ENCODE peak calls at places on chromosomes 3 and 15, in seven cellular contexts. R, Z, X, N, Q, Y and G are unnamed samples.
A peak's percentile ranks its signal among the peaks of the same experiment; 100 is the strongest.

GRCh38 chr3:105495021-105495420 is 128.3 kb downstream of the ALCAM start:
- DNase-seq in R (no peak), Z (no peak), X (no peak), N (no peak), Q (no peak), Y (no peak), G (no peak)

GRCh38 chr15:100341662-100342560 is at the start of gene ADAMTS17:
- DNase-seq in R (peak; percentile 90), Z (peak; percentile 96), X (peak; percentile 91), N (peak; percentile 95), Q (peak; percentile 82), Y (no peak), G (peak; percentile 93)

GRCh38 chr3:71069797-71070196 is 513.7 kb downstream of the FOXP1 start:
- DNase-seq in R (peak; percentile 52), Z (peak; percentile 76), X (peak; percentile 53), N (peak; percentile 74), Q (no peak), Y (no peak), G (peak; percentile 65)

GRCh38 chr3:50610181-50610971 is 1.2 kb downstream of the CISH start:
- DNase-seq in R (no peak), Z (no peak), X (no peak), N (peak; percentile 60), Q (no peak), Y (no peak), G (no peak)

GRCh38 chr3:41118461-41119385 is 80.6 kb upstream of the CTNNB1 start:
- DNase-seq in R (no peak), Z (no peak), X (no peak), N (no peak), Q (no peak), Y (no peak), G (no peak)

GRCh38 chr3:112394008-112394616 is 61.2 kb downstream of the CD200 start:
- DNase-seq in R (no peak), Z (peak; percentile 6), X (no peak), N (no peak), Q (no peak), Y (no peak), G (no peak)

GRCh38 chr15:52481915-52482314 is 46.8 kb downstream of the MYO5A start:
- DNase-seq in R (peak; percentile 21), Z (no peak), X (peak; percentile 32), N (peak; percentile 15), Q (no peak), Y (no peak), G (peak; percentile 50)

GRCh38 chr15:84112025-84112424 is 123.5 kb upstream of the GOLGA6L4 start:
- DNase-seq in R (no peak), Z (no peak), X (no peak), N (no peak), Q (no peak), Y (no peak), G (no peak)

GRCh38 chr15:66092053-66092976 is 161.2 kb downstream of the MEGF11 start:
- DNase-seq in R (no peak), Z (no peak), X (no peak), N (no peak), Q (no peak), Y (no peak), G (no peak)

GRCh38 chr3:52454235-52454937 is 545 bp upstream of the TNNC1 start:
- DNase-seq in R (no peak), Z (no peak), X (no peak), N (peak; percentile 4), Q (no peak), Y (no peak), G (no peak)

GRCh38 chr15:52020253-52021085 is 1.4 kb downstream of the MAPK6 start:
- DNase-seq in R (no peak), Z (no peak), X (no peak), N (no peak), Q (no peak), Y (no peak), G (no peak)

GRCh38 chr3:19901918-19902317 is 32.1 kb downstream of the EFHB start:
- DNase-seq in R (no peak), Z (no peak), X (no peak), N (no peak), Q (no peak), Y (no peak), G (no peak)

GRCh38 chr3:13388816-13389215 is 31.3 kb downstream of the NUP210 start:
- DNase-seq in R (no peak), Z (no peak), X (no peak), N (no peak), Q (no peak), Y (no peak), G (no peak)

GRCh38 chr3:100635273-100635701 is 25.9 kb downstream of the ADGRG7 start:
- DNase-seq in R (no peak), Z (no peak), X (no peak), N (no peak), Q (no peak), Y (no peak), G (no peak)

GRCh38 chr3:194993896-194994295 is 277.1 kb downstream of the XXYLT1 start:
- DNase-seq in R (no peak), Z (no peak), X (no peak), N (no peak), Q (no peak), Y (no peak), G (no peak)

GRCh38 chr15:90708516-90708915 is 8.6 kb upstream of the BLM start:
- DNase-seq in R (no peak), Z (no peak), X (no peak), N (no peak), Q (no peak), Y (peak; percentile 14), G (no peak)

GRCh38 chr3:46561951-46562350 is 4.2 kb downstream of the LRRC2 start:
- DNase-seq in R (no peak), Z (no peak), X (no peak), N (no peak), Q (no peak), Y (no peak), G (no peak)

GRCh38 chr3:155737844-155738460 is 6.9 kb downstream of the PLCH1 start:
- DNase-seq in R (no peak), Z (no peak), X (no peak), N (no peak), Q (no peak), Y (no peak), G (no peak)

GRCh38 chr15:66822106-66822505 is 120.1 kb downstream of the SMAD6 start:
- DNase-seq in R (no peak), Z (no peak), X (no peak), N (no peak), Q (no peak), Y (no peak), G (no peak)

GRCh38 chr3:90062018-90062417 is 954.6 kb downstream of the EPHA3 start:
- DNase-seq in R (no peak), Z (no peak), X (no peak), N (no peak), Q (no peak), Y (no peak), G (no peak)

GRCh38 chr3:25423780-25424179 is 4.3 kb upstream of the RARB start:
- DNase-seq in R (no peak), Z (peak; percentile 29), X (no peak), N (no peak), Q (no peak), Y (no peak), G (no peak)